ENCODE peak calls at places on chromosome 1, in six cellular contexts. A is WTC11, M is DND-41, W is adrenal gland, F is psoas muscle, J is nephron progenitor cell. X is an unnamed sample.

GRCh38 chr1:195981448-195982139 is 626.6 kb downstream of the KCNT2 start:
- DNase-seq in A (no peak), M (no peak), W (no peak), F (no peak), J (no peak), X (no peak)

GRCh38 chr1:15048437-15048980 is 105.0 kb upstream of the TMEM51 start:
- DNase-seq in A (no peak), M (no peak), W (no peak), F (no peak), J (no peak), X (no peak)

GRCh38 chr1:232953176-232953524 is 2.7 kb downstream of the NTPCR start:
- DNase-seq in A (no peak), M (no peak), W (no peak), F (no peak), J (no peak), X (no peak)

GRCh38 chr1:242205622-242206489 is 207.0 kb upstream of the MAP1LC3C start:
- DNase-seq in A (no peak), M (no peak), W (no peak), F (no peak), J (no peak), X (no peak)

GRCh38 chr1:87833158-87833557 is 504.5 kb downstream of the LMO4 start:
- DNase-seq in A (no peak), M (no peak), W (no peak), F (no peak), J (no peak), X (no peak)

GRCh38 chr1:28592314-28593071 is 428 bp downstream of the RAB42 start:
- DNase-seq in A (peak; percentile 40), M (no peak), W (no peak), F (no peak), J (peak; percentile 64), X (peak; percentile 90)

GRCh38 chr1:197029749-197030148 is 37.3 kb downstream of the F13B start:
- DNase-seq in A (no peak), M (no peak), W (no peak), F (no peak), J (no peak), X (no peak)

GRCh38 chr1:18989956-18990355 is 33.5 kb upstream of the IFFO2 start:
- DNase-seq in A (no peak), M (no peak), W (no peak), F (no peak), J (no peak), X (peak; percentile 27)

GRCh38 chr1:29709711-29710169 is 473.4 kb downstream of the PTPRU start:
- DNase-seq in A (no peak), M (no peak), W (no peak), F (no peak), J (no peak), X (no peak)

GRCh38 chr1:156836892-156837291 is 20.2 kb upstream of the SH2D2A start:
- DNase-seq in A (no peak), M (no peak), W (no peak), F (no peak), J (no peak), X (no peak)

DNA sequence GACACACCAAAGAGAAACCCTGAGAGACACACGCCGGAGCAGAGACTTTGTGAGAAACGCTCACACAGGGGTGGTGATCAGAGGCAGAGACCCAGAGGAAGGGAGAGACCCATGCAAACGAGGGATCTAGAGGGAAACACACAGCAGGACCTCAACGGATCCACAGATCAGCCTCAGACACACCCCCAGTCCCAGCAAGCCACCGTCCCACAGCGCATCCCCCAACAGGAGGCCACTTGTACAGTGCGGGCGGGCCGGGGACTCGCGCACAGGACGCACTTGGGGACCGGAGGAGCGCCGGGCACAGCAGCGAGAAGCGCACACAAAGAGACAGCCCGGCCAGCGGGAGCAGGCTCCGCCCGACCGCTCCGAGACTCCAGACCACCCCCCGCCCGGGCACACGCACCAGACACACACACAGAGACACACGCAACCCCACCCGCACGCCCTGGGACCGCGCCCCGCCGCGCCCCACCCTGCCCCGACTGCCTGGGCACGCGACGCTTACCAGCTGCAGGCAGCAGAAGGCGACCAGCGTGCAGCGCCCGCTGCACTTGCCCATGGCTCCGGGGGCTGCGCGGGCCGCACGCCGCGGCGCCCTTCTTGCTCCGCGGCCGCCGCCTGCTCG is 587 bp downstream of the NKAIN1 start:
- DNase-seq in A (peak; percentile 55), M (no peak), W (peak; percentile 62), F (peak; percentile 16), J (peak; percentile 70), X (peak; percentile 83)
- TF ChIP-seq CTCF in A (no peak), M (no peak), W (no peak), F (no peak), J (no peak), X (no peak)

GRCh38 chr1:10908266-10908665 is 104.2 kb upstream of the TARDBP start:
- DNase-seq in A (no peak), M (no peak), W (no peak), F (no peak), J (no peak), X (no peak)

GRCh38 chr1:10912441-10912840 is 100.0 kb upstream of the TARDBP start:
- DNase-seq in A (no peak), M (no peak), W (no peak), F (no peak), J (no peak), X (peak; percentile 78)

GRCh38 chr1:10910490-10911273 is 101.8 kb upstream of the TARDBP start:
- DNase-seq in A (no peak), M (no peak), W (no peak), F (no peak), J (no peak), X (no peak)

GRCh38 chr1:10911274-10912166 is 100.9 kb upstream of the TARDBP start:
- DNase-seq in A (no peak), M (no peak), W (peak; percentile 80), F (no peak), J (no peak), X (no peak)

DNA sequence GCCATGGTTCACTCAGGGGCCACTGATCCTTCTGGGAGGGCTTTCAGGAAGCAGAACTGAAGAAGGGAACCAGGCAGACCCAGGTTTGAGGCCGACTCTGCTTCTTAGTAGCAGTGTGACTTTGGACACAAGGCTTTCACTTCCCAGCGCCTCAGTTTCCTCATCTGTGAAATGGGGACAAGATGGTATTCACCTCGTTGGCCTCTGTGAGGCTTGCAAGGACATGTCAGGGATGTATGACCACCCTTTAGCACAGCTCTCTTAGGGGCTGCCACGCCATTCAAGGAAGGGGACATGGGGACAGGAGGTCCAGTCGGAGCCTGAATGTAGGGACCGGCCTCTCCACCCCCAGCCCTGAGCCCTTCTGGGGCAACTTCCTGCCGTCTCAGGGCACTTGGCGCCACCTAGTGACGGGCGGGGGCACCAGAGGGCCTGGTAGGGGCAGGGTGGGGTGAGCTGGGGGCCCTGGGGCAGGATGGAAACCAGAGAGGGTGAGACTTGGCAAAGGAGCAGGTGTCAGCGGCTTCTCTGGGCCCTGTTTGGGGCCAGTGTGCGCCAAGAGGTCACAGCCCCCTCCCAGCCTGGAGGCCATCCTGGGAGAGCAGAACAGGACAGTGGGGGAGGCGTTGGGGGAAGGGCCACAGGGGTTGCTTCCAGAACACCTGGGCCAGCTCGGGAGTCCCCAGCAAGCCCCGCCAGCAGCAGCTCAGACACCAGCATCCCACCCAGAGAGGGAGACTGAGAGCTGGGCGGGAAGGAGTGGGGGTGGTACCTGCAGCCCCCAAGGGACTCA is 102.6 kb upstream of the TARDBP start:
- DNase-seq in A (peak; percentile 92), M (peak; percentile 85), W (peak; percentile 66), F (peak; percentile 41), J (peak; percentile 68), X (peak; percentile 91)
- TF ChIP-seq CTCF in A (peak; percentile 71), M (peak; percentile 76), W (peak; percentile 38), F (peak; percentile 51), J (peak; percentile 46), X (peak; percentile 64)

GRCh38 chr1:8814870-8815269 is 2.6 kb downstream of the RERE start:
- DNase-seq in A (no peak), M (no peak), W (no peak), F (no peak), J (no peak), X (no peak)
- TF ChIP-seq CTCF in A (no peak), M (peak; percentile 32), W (no peak), F (no peak), J (no peak), X (no peak)

DNA sequence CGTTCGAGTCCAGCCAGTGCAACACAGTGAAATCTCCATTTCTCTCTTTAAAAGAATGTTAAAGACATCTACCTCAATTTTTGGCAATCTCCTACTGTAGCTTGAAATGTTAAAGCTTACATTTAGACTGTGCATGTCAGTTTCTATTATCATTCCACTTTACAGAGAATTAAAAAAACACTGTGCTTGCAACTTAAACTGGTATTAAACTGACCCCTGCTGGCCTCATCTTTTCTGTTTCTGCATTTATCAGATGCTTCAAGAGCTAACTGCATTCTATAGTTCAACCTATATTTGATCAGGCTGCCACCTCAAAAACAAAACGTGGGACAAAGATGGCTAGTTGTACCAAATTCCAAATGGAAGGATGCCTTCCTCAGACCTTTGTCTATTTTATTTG is 226.5 kb downstream of the SMYD3 start:
- DNase-seq in A (no peak), M (no peak), W (no peak), F (no peak), J (no peak), X (no peak)
- TF ChIP-seq CTCF in A (no peak), M (peak; percentile 30), W (peak; percentile 49), F (no peak), J (peak; percentile 20), X (no peak)

DNA sequence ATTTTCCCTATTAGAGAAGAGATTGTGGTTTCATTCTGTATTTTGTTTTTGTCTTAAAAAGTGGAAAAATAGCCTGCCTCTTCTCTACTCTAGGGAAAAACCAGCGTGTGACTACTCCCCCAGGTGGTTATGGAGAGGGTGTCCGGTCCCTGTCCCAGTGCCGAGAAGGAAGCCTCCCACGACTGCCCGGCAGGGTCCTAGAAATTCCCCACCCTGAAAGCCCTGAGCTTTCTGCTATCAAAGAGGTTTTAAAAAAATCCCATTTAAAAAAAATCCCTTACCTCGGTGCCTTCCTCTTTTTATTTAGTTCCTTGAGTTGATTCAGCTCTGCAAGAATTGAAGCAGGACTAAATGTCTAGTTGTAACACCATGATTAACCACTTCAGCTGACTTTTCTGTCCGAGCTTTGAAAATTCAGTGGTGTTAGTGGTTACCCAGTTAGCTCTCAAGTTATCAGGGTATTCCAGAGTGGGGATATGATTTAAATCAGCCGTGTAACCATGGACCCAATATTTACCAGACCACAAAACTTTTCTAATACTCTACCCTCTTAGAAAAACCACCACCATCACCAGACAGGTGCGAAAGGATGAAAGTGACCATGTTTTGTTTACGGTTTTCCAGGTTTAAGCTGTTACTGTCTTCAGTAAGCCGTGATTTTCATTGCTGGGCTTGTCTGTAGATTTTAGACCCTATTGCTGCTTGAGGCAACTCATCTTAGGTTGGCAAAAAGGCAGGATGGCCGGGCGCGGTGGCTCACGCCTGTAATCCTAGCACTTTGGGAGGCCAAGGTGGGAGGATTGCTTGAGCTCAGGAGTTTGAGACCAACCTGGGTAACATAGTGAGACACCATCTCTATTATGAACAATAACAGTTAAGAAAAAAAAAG is 34.9 kb upstream of the TDRD10 start:
- DNase-seq in A (no peak), M (no peak), W (no peak), F (no peak), J (no peak), X (no peak)
- TF ChIP-seq CTCF in A (no peak), M (no peak), W (peak; percentile 26), F (no peak), J (peak; percentile 15), X (no peak)

GRCh38 chr1:79556189-79556588 is 549.7 kb upstream of the ADGRL4 start:
- DNase-seq in A (no peak), M (no peak), W (no peak), F (no peak), J (no peak), X (no peak)
- TF ChIP-seq CTCF in A (no peak), M (no peak), W (no peak), F (no peak), J (no peak), X (no peak)

X was measured in upper lobe of left lung.